ENCODE peak calls at places on chromosome X, in seven cellular contexts. B is left ventricle myocardium inferior; K is mesenchymal stem cell; U is heart left ventricle; Z is CD4-positive, alpha-beta memory T cell; T is tibial artery; F is cardiac muscle cell. D is an unnamed sample. For H3K4me1 and H3K27me3, the result is how much of the 10 kb centered on the place peaks cover.

GRCh38 chrX:45011131-45011530 is 138.1 kb downstream of the KDM6A start:
- DNase-seq in U (no peak), B (no peak), Z (no peak), F (no peak), T (no peak), K (peak), D (no peak)

GRCh38 chrX:123878177-123878576 is 18.3 kb downstream of the XIAP start:
- DNase-seq in T (no peak), U (no peak), Z (peak), B (no peak), K (peak), F (no peak), D (no peak)

GRCh38 chrX:45769919-45770582 is 569.4 kb upstream of the DIPK2B start:
- DNase-seq in U (peak), B (peak), K (peak), Z (no peak), T (peak), F (no peak), D (peak)

GRCh38 chrX:97637289-97637688 is 753.6 kb downstream of the RPA4 start:
- DNase-seq in B (no peak), T (no peak), K (no peak), F (no peak), U (no peak), Z (no peak), D (no peak)

GRCh38 chrX:8500203-8500602 is 35.6 kb downstream of the VCX3B start:
- DNase-seq in T (no peak), K (no peak), Z (no peak), U (no peak), F (no peak), B (no peak), D (no peak)

GRCh38 chrX:69258893-69259292 is 93.6 kb upstream of the PJA1 start:
- DNase-seq in B (no peak), Z (no peak), K (no peak), U (no peak), F (no peak), T (no peak), D (no peak)

GRCh38 chrX:23554304-23554703 is 113.0 kb upstream of the PRDX4 start:
- DNase-seq in B (no peak), K (peak), Z (no peak), U (no peak), T (no peak), F (peak), D (no peak)

GRCh38 chrX:22095306-22095705 is 63.2 kb downstream of the PHEX start:
- DNase-seq in U (peak), T (peak), F (peak), K (peak), B (peak), Z (no peak), D (peak)

GRCh38 chrX:17415242-17415815 is 40.3 kb downstream of the NHS start:
- DNase-seq in T (no peak), B (no peak), K (no peak), U (no peak), Z (no peak), F (no peak), D (no peak)

GRCh38 chrX:105328773-105329172 is 108.3 kb upstream of the TEX13A start:
- DNase-seq in B (no peak), U (no peak), F (no peak), T (no peak), K (peak), Z (no peak), D (no peak)

GRCh38 chrX:150200820-150201287 is 162.3 kb upstream of the MAMLD1 start:
- DNase-seq in T (peak), F (no peak), U (no peak), K (peak), B (no peak), Z (no peak), D (peak)

GRCh38 chrX:124940536-124940935 is 379.1 kb upstream of the TEX13C start:
- DNase-seq in K (no peak), T (no peak), U (no peak), B (no peak), F (no peak), Z (no peak), D (no peak)

GRCh38 chrX:115709039-115709438 is 148.1 kb downstream of the PLS3 start:
- DNase-seq in B (no peak), K (no peak), Z (no peak), F (no peak), U (no peak), T (no peak), D (no peak)

GRCh38 chrX:69165116-69165651 is at the start of gene PJA1:
- DNase-seq in T (peak), B (peak), U (peak), F (peak), K (peak), Z (peak), D (peak)

GRCh38 chrX:70022608-70023007 is 27.1 kb downstream of the AWAT2 start:
- DNase-seq in T (no peak), U (no peak), Z (no peak), K (no peak), B (no peak), F (no peak), D (no peak)

GRCh38 chrX:41382699-41383645 is 49.0 kb downstream of the DDX3X start:
- DNase-seq in F (no peak), Z (peak), T (no peak), K (peak), B (no peak), U (no peak), D (no peak)

GRCh38 chrX:3184176-3184930 is 143.1 kb downstream of the ARSF start:
- DNase-seq in Z (no peak), F (no peak), T (peak), B (no peak), U (no peak), K (peak), D (no peak)

GRCh38 chrX:42127563-42127962 is 204.2 kb upstream of the CASK start:
- DNase-seq in B (no peak), Z (no peak), K (no peak), F (no peak), U (no peak), T (no peak), D (no peak)

GRCh38 chrX:17062065-17062464 is 115.6 kb downstream of the REPS2 start:
- DNase-seq in T (no peak), K (no peak), U (no peak), F (no peak), Z (no peak), B (no peak), D (no peak)

GRCh38 chrX:116499780-116500179 is 37.0 kb upstream of the CT83 start:
- DNase-seq in T (no peak), K (no peak), B (no peak), U (no peak), Z (no peak), F (no peak), D (no peak)

GRCh38 chrX:135893294-135893817 is at the start of the genes CT45A10 and SAGE1:
- DNase-seq in K (no peak), U (no peak), Z (no peak), F (no peak), B (no peak), T (no peak), D (no peak)

DNA sequence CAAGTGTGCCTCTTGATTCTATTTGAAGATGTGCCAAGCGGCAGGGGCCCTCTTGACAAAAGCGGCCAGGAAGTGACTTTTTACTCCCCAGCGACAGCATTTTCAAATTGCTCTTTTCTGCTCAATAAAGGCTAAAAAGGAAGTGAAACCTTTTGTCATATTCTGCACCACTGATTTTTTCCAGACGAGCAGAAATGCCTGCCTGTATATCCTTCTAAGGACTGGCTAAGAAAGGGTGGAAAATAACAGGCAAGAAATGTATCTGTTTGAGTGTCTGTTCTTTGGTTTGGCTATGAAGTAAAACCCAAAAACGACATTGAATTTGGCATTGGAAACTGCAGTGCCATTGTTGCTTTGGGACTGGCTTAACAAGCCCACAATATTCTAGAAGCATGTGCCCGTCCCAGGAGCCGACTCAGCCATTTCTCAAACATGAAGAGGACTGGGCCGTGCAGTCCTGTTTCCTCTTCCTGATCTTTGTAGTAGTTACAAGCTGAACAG is 25.5 kb downstream of the TMSB4X start:
- DNase-seq in Z (peak), U (peak), F (no peak), T (peak), B (no peak), K (no peak), D (no peak)
- H3K4me1 ChIP-seq in Z (half or more), U (under half), F (under half), T (under half), B (under half), K (under half), D (under half)

GRCh38 chrX:40109288-40110008 is 11.7 kb upstream of the BCOR start:
- DNase-seq in K (peak), B (peak), T (no peak), Z (no peak), F (peak), U (peak), D (no peak)
- H3K27ac ChIP-seq in K (peak), B (peak), T (peak), Z (no peak), F (peak), U (peak), D (peak)

DNA sequence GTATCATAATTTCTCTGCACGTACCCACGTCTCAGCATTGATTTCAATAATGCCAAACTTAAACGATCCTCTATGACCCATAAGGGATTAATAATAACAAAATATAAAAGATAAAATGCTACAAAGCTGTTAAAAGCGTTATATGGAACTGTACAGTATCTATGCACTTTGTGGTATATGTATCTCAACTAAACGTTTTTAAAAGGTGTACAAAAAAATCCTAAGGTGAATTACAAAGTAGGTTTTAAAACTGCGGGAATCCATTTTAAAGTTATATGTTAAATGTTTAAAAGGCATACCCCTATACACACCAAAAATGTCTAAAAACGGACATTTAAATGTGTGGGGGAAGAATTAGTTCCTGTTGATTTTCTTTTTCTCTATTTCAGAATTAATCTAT is 860 bp downstream of the ZNF182 start:
- DNase-seq in F (no peak), K (no peak), T (no peak), Z (no peak), B (no peak), U (no peak), D (no peak)
- H3K27me3 ChIP-seq in F (under half), K (under half), T (under half), Z (under half), B (under half), U (under half), D (under half)

GRCh38 chrX:34716322-34716721 is 59.2 kb upstream of the TMEM47 start:
- DNase-seq in U (no peak), K (no peak), F (no peak), Z (no peak), T (no peak), B (no peak), D (no peak)
- H3K4me1 ChIP-seq in U (under half), K (under half), F (under half), Z (under half), T (under half), B (under half), D (under half)

GRCh38 chrX:54494166-54494969 is 1.7 kb downstream of the FGD1 start:
- DNase-seq in K (no peak), Z (no peak), T (no peak), B (no peak), U (no peak), F (no peak), D (no peak)
- H3K27ac ChIP-seq in K (peak), Z (no peak), T (peak), B (peak), U (peak), F (peak), D (no peak)

GRCh38 chrX:85573801-85574200 is 194.3 kb upstream of the POF1B start:
- DNase-seq in F (no peak), Z (no peak), K (no peak), U (no peak), B (no peak), T (no peak), D (no peak)

GRCh38 chrX:85569691-85570090 is 190.2 kb upstream of the POF1B start:
- DNase-seq in Z (no peak), B (no peak), U (no peak), F (no peak), K (no peak), T (no peak), D (no peak)

GRCh38 chrX:85569096-85569495 is 189.6 kb upstream of the POF1B start:
- DNase-seq in Z (no peak), T (no peak), U (no peak), B (no peak), K (no peak), F (no peak), D (no peak)

DNA sequence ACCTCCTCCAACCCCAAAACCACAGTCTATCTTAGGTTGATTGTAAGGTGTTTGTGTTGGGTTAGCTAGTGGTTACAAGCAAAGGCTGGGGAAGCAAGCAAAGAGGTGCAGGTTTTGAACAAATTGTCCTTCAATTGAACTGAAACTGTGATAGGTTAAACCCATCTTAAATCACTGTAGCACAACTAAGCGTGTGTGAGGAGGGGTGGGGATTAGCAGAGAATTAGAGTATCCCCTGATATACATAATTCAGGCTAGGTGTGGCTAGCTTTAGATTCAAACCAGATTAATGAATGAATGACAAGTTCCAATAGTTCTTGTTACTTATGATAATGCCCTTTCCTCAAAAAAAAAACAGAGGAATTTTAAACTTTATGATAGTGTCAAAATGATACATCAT is 191.0 kb upstream of the POF1B start:
- DNase-seq in Z (no peak), F (no peak), U (no peak), K (no peak), B (no peak), T (no peak), D (no peak)
- H3K27me3 ChIP-seq in Z (under half), F (under half), U (under half), K (under half), B (under half), T (under half), D (under half)

GRCh38 chrX:153878285-153878779 is 7.6 kb downstream of the L1CAM start:
- DNase-seq in T (no peak), K (no peak), Z (no peak), U (no peak), F (no peak), B (no peak), D (no peak)
- H3K4me1 ChIP-seq in T (under half), K (half or more), Z (under half), U (under half), F (under half), B (under half), D (under half)